ENCODE peak calls at places on chromosomes 3 and 15, in ten cellular contexts. O is K562, E is prostate gland, L is suprapubic skin, V is sigmoid colon, Z is esophagus muscularis mucosa, A is transverse colon, X is endothelial cell of umbilical vein, Q is GM23338, H is stomach. Y is an unnamed sample.

GRCh38 chr3:177203689-177204395 is 6.6 kb upstream of the TBL1XR1 start:
- DNase-seq in Z (no peak), V (no peak), A (no peak), O (no peak), X (no peak), H (no peak), L (no peak), Q (no peak), E (no peak), Y (no peak)

GRCh38 chr15:61748529-61748928 is 311.7 kb downstream of the VPS13C start:
- DNase-seq in Z (no peak), A (no peak), O (no peak), H (no peak), E (no peak), Q (no peak), X (no peak), V (no peak), L (no peak), Y (no peak)

GRCh38 chr15:65862682-65863081 is 6.6 kb upstream of the RAB11A start:
- DNase-seq in L (no peak), X (peak; percentile 56), E (no peak), A (peak; percentile 40), H (peak; percentile 38), V (no peak), Q (peak; percentile 93), O (peak; percentile 93), Z (no peak), Y (no peak)

GRCh38 chr3:59609967-59610366 is 560.1 kb upstream of the CFAP20DC start:
- DNase-seq in Q (no peak), Z (no peak), X (no peak), E (no peak), V (peak; percentile 67), H (no peak), O (no peak), A (no peak), L (no peak), Y (no peak)

GRCh38 chr3:190368871-190369270 is 19.1 kb upstream of the CLDN16 start:
- DNase-seq in Z (no peak), O (no peak), L (no peak), V (no peak), Q (no peak), H (no peak), E (no peak), X (no peak), A (no peak), Y (no peak)

GRCh38 chr3:117708601-117709000 is 999.0 kb downstream of the TUSC7 start:
- DNase-seq in X (no peak), L (no peak), V (no peak), Q (no peak), Z (no peak), E (no peak), H (no peak), O (no peak), A (no peak), Y (no peak)

GRCh38 chr3:125212509-125213372 is at the start of gene SLC12A8:
- DNase-seq in X (no peak), L (no peak), Z (no peak), E (no peak), V (no peak), Q (peak; percentile 49), A (peak; percentile 50), O (no peak), H (peak; percentile 41), Y (no peak)

GRCh38 chr3:14371573-14372474 is 30.6 kb upstream of the SLC6A6 start:
- DNase-seq in Z (no peak), L (peak; percentile 79), O (peak; percentile 97), E (peak; percentile 82), A (peak; percentile 91), H (peak; percentile 89), X (peak; percentile 7), V (peak; percentile 76), Q (no peak), Y (peak; percentile 75)

GRCh38 chr15:98751767-98752166 is 103.4 kb downstream of the IGF1R start:
- DNase-seq in H (no peak), L (no peak), E (no peak), A (no peak), V (no peak), O (no peak), Z (no peak), Q (no peak), X (no peak), Y (no peak)

GRCh38 chr15:62708470-62708869 is 334.1 kb upstream of the TPM1 start:
- DNase-seq in L (no peak), E (no peak), H (no peak), V (no peak), A (no peak), Q (no peak), X (no peak), O (no peak), Z (no peak), Y (no peak)

GRCh38 chr15:41918506-41919126 is 24.8 kb upstream of the SPTBN5 start:
- DNase-seq in E (no peak), X (no peak), L (no peak), A (no peak), Z (no peak), Q (no peak), H (no peak), V (no peak), O (no peak), Y (no peak)

GRCh38 chr3:52428151-52429005 is 16.5 kb downstream of the SEMA3G start:
- DNase-seq in L (peak; percentile 75), Q (peak; percentile 75), E (peak; percentile 70), A (peak; percentile 54), H (peak; percentile 70), V (peak; percentile 76), O (peak; percentile 58), Z (no peak), X (peak; percentile 85), Y (peak; percentile 67)

DNA sequence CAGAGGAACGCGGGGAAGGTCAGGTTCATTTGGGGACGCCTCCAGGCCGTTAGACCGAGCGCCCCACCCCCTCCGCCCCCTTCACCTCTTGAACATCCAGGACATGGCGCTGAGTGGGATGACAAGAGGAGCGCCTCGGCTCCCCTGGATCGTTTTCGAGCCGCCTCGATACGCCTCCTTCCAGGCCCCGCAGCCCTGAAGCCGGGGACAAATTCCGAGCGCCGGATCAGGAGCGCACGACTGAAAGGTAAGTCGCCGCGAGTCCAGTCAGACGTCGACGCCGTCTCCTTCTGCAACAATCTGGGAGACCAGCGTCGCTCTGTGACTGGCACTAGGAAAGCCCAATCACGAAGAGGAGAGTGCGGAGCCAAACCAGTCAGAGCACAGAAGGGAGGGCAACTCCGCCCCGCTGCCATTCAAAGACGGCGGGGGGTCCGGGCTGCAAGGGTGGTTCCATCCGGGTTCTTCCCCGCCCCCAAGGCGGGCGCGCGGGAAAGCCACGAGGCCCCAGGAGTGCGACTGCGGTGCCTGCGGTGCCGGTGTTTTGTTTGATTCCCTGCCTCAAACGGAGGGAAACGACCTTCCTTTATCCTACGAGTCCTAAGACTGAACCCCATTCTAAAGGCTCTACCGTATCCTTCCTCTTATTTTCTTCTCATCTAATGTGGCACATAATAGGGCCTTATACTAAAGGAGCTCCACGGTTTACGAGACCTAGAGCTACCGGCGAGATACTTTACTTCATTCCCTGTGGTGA is at the start of gene HLTF:
- DNase-seq in H (peak; percentile 94), Z (peak; percentile 97), L (peak; percentile 94), Q (peak; percentile 100), A (peak; percentile 93), V (peak; percentile 97), E (peak; percentile 91), O (peak; percentile 98), X (peak; percentile 98), Y (peak; percentile 82)
- TF ChIP-seq POLR2AphosphoS5 in H (peak; percentile 61), Z (peak; percentile 81), L (no peak), Q (peak; percentile 78), A (peak; percentile 69), V (peak; percentile 92), E (peak; percentile 91), O (peak; percentile 52), X (peak; percentile 60), Y (peak; percentile 47)

GRCh38 chr15:39195988-39196486 is 384.8 kb upstream of the THBS1 start:
- DNase-seq in Z (no peak), A (no peak), O (no peak), E (no peak), X (peak; percentile 37), H (no peak), V (no peak), Q (no peak), L (no peak), Y (no peak)
- H3K4me3 ChIP-seq in Z (no peak overlapping the region), A (no peak overlapping the region), O (no peak overlapping the region), E (no peak overlapping the region), X (no peak overlapping the region), H (no peak overlapping the region), V (no peak overlapping the region), Q (no peak overlapping the region), L (no peak overlapping the region), Y (no peak overlapping the region)

DNA sequence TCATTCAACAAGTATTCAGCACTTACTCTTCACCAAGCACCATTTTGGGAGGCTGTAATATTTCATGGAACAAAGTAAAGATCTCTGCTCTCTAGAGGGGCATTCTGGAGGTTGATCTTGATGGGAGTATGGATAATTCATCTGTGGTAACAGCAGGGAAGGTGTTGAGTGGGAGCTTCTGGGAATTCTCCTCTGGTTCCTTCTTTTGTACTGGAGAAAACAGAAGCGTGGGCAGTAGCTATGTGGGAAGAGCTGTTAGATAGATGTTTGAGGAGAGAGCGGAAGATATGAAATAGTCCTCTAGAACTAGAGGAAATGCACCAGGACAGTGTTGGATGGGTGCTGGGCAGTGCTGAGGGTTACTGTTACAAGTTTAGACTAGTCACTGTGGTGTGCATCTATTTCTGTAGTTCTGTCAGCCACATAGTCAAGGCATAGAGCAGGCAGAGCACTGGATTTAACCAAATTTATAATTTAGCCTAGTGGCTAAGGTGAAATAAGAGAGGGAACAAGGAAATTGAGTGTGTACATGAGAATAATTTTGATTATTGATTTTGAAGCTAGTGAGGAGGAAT is 9.6 kb downstream of the NMD3 start:
- DNase-seq in Q (no peak), L (no peak), Z (no peak), E (no peak), O (no peak), H (no peak), X (no peak), V (no peak), A (no peak), Y (no peak)
- TF ChIP-seq POLR2AphosphoS5 in Q (no peak), L (no peak), Z (no peak), E (no peak), O (no peak), H (no peak), X (no peak), V (no peak), A (no peak), Y (no peak)

GRCh38 chr3:42266085-42266484 is at the start of gene CCK:
- DNase-seq in X (no peak), Q (no peak), Z (no peak), H (no peak), L (no peak), A (no peak), E (no peak), V (no peak), O (no peak), Y (no peak)

GRCh38 chr3:42265059-42265991 is 660 bp downstream of the CCK start:
- DNase-seq in A (no peak), V (no peak), L (no peak), H (no peak), Z (no peak), Q (peak; percentile 20), O (no peak), E (no peak), X (no peak), Y (no peak)

GRCh38 chr3:42264399-42265058 is 1.5 kb downstream of the CCK start:
- DNase-seq in X (no peak), H (peak; percentile 65), Q (peak; percentile 82), A (peak; percentile 19), E (peak; percentile 78), Z (no peak), V (peak; percentile 80), O (peak; percentile 36), L (no peak), Y (peak; percentile 41)

GRCh38 chr3:42262525-42262924 is 3.5 kb downstream of the CCK start:
- DNase-seq in V (no peak), Z (no peak), O (no peak), A (no peak), H (no peak), Q (no peak), X (no peak), E (no peak), L (no peak), Y (no peak)

GRCh38 chr3:42263354-42264346 is 2.3 kb downstream of the CCK start:
- DNase-seq in Q (peak; percentile 85), Z (no peak), O (no peak), A (no peak), E (no peak), X (no peak), V (no peak), L (no peak), H (no peak), Y (no peak)
- H3K4me3 ChIP-seq in Q (peak overlapping the region; percentile 59), Z (peak overlapping the region; percentile 38), O (no peak overlapping the region), A (peak overlapping the region; percentile 34), E (peak overlapping the region; percentile 32), X (no peak overlapping the region), V (no peak overlapping the region), L (peak overlapping the region; percentile 33), H (peak overlapping the region; percentile 38), Y (peak overlapping the region; percentile 44)

Y was measured in breast epithelium.